ENCODE peak calls at places on chromosomes 11 and 22, in four cellular contexts. X, L, I and W are unnamed samples.

GRCh38 chr11:102269927-102270326 is 47.4 kb upstream of the BIRC3 start:
- DNase-seq in X (no peak), L (no peak), I (no peak), W (no peak)

GRCh38 chr11:8759634-8760033 is 77.0 kb downstream of the RPL27A start:
- DNase-seq in X (no peak), L (no peak), I (no peak), W (no peak)

GRCh38 chr11:129372609-129373488 is 2.8 kb upstream of the BARX2 start:
- DNase-seq in X (no peak), L (no peak), I (no peak), W (no peak)

GRCh38 chr11:75311858-75312288 is 39.6 kb downstream of the ARRB1 start:
- DNase-seq in X (peak; percentile 77), L (peak; percentile 83), I (no peak), W (no peak)

GRCh38 chr22:28369849-28370248 is 309.8 kb downstream of the TTC28 start:
- DNase-seq in X (no peak), L (no peak), I (no peak), W (no peak)

GRCh38 chr22:19201130-19201857 is 22.8 kb upstream of the SLC25A1 start:
- DNase-seq in X (no peak), L (no peak), I (no peak), W (no peak)

GRCh38 chr11:15309296-15309695 is 194.6 kb downstream of the INSC start:
- DNase-seq in X (no peak), L (no peak), I (no peak), W (no peak)

GRCh38 chr22:47143249-47143938 is 380.9 kb downstream of the TBC1D22A start:
- DNase-seq in X (no peak), L (no peak), I (no peak), W (no peak)

GRCh38 chr11:2592559-2593392 is 107.0 kb downstream of the KCNQ1OT1 start:
- DNase-seq in X (no peak), L (no peak), I (no peak), W (no peak)

GRCh38 chr11:77761481-77761880 is 59.0 kb downstream of the RSF1 start:
- DNase-seq in X (no peak), L (no peak), I (no peak), W (no peak)

GRCh38 chr22:27509132-27509920 is 292.2 kb downstream of the MN1 start:
- DNase-seq in X (no peak), L (no peak), I (no peak), W (no peak)

GRCh38 chr22:19213496-19214473 is 35.2 kb upstream of the SLC25A1 start:
- DNase-seq in X (peak; percentile 42), L (no peak), I (no peak), W (no peak)

GRCh38 chr11:122046846-122047245 is 69.2 kb downstream of the BLID start:
- DNase-seq in X (no peak), L (no peak), I (no peak), W (no peak)

GRCh38 chr11:108959124-108959761 is 294.4 kb downstream of the DDX10 start:
- DNase-seq in X (no peak), L (no peak), I (no peak), W (no peak)

GRCh38 chr11:108838804-108839128 is 173.9 kb downstream of the DDX10 start:
- DNase-seq in X (no peak), L (no peak), I (no peak), W (no peak)

GRCh38 chr11:9473408-9473807 is 12.6 kb downstream of the ZNF143 start:
- DNase-seq in X (no peak), L (no peak), I (no peak), W (no peak)

GRCh38 chr11:15158351-15159015 is 43.8 kb downstream of the INSC start:
- DNase-seq in X (no peak), L (no peak), I (no peak), W (no peak)

GRCh38 chr22:20089226-20089976 is 9.4 kb downstream of the DGCR8 start:
- DNase-seq in X (no peak), L (no peak), I (no peak), W (no peak)

GRCh38 chr11:31804439-31805036 is 6.6 kb downstream of the PAX6 start:
- DNase-seq in X (no peak), L (no peak), I (no peak), W (no peak)

GRCh38 chr11:77089004-77089545 is 13.6 kb upstream of the OMP start:
- DNase-seq in X (no peak), L (no peak), I (no peak), W (no peak)

GRCh38 chr11:35163209-35163608 is 24.2 kb downstream of the CD44 start:
- DNase-seq in X (no peak), L (no peak), I (no peak), W (no peak)

GRCh38 chr11:69192282-69192681 is 36.5 kb downstream of the SMIM38 start:
- DNase-seq in X (no peak), L (no peak), I (no peak), W (no peak)

GRCh38 chr11:69598147-69598546 is 42.8 kb upstream of the CCND1 start:
- DNase-seq in X (no peak), L (no peak), I (no peak), W (no peak)

GRCh38 chr11:1745701-1746320 is 4.6 kb downstream of the IFITM10 start:
- DNase-seq in X (no peak), L (no peak), I (no peak), W (no peak)

GRCh38 chr11:3195251-3196160 is 23.1 kb downstream of the MRGPRG start:
- DNase-seq in X (no peak), L (no peak), I (no peak), W (no peak)

GRCh38 chr22:20571531-20572007 is 64.2 kb downstream of the MED15 start:
- DNase-seq in X (no peak), L (no peak), I (peak; percentile 68), W (peak; percentile 51)

GRCh38 chr11:45665206-45665932 is at the start of gene CHST1:
- DNase-seq in X (peak; percentile 24), L (no peak), I (no peak), W (no peak)

GRCh38 chr11:31958086-31958735 is 132.7 kb upstream of the RCN1 start:
- DNase-seq in X (peak; percentile 32), L (peak; percentile 19), I (peak; percentile 47), W (peak; percentile 19)

GRCh38 chr11:57773026-57773598 is 11.5 kb downstream of the CTNND1 start:
- DNase-seq in X (no peak), L (no peak), I (no peak), W (no peak)

GRCh38 chr11:77402218-77402556 is 71.7 kb downstream of the PAK1 start:
- DNase-seq in X (no peak), L (no peak), I (no peak), W (no peak)

GRCh38 chr11:12807621-12808020 is 133.4 kb downstream of the TEAD1 start:
- DNase-seq in X (no peak), L (no peak), I (no peak), W (no peak)

GRCh38 chr11:11592146-11592684 is 29.6 kb downstream of the GALNT18 start:
- DNase-seq in X (no peak), L (no peak), I (no peak), W (no peak)

GRCh38 chr11:79296113-79296512 is 144.7 kb downstream of the TENM4 start:
- DNase-seq in X (no peak), L (no peak), I (no peak), W (no peak)

GRCh38 chr11:114080219-114080618 is 20.7 kb downstream of the ZBTB16 start:
- DNase-seq in X (no peak), L (no peak), I (no peak), W (no peak)

GRCh38 chr11:58028687-58029411 is 1.9 kb upstream of the OR6Q1 start:
- DNase-seq in X (no peak), L (no peak), I (no peak), W (no peak)